ENCODE peak calls at places on chromosomes 7 and 10, in four cellular contexts. G, L, B and Y are unnamed samples.

GRCh38 chr10:48285710-48286109 is 11.2 kb upstream of the FRMPD2 start:
- DNase-seq in G (no peak), L (no peak), B (no peak), Y (no peak)

GRCh38 chr7:5689118-5689517 is 92.3 kb downstream of the RNF216 start:
- DNase-seq in B (no peak), G (peak), L (no peak), Y (no peak)

GRCh38 chr10:132096223-132096622 is 30.5 kb downstream of the JAKMIP3 start:
- DNase-seq in B (peak), L (peak), G (peak), Y (peak)

GRCh38 chr7:1569016-1569415 is 816 bp downstream of the PSMG3 start:
- DNase-seq in B (peak), L (peak), G (peak), Y (no peak)

GRCh38 chr7:28481131-28481926 is 69.0 kb downstream of the CREB5 start:
- DNase-seq in B (no peak), G (peak), L (no peak), Y (no peak)

GRCh38 chr10:81576336-81576735 is 298.7 kb upstream of the NRG3 start:
- DNase-seq in L (no peak), B (no peak), G (no peak), Y (peak)

GRCh38 chr7:84446991-84447480 is 252.4 kb upstream of the SEMA3A start:
- DNase-seq in L (no peak), G (no peak), B (no peak), Y (no peak)

GRCh38 chr10:52314007-52314821 is at the start of gene DKK1:
- DNase-seq in B (peak), L (peak), G (peak), Y (peak)

GRCh38 chr7:97006146-97006950 is 995 bp downstream of the DLX6 start:
- DNase-seq in L (no peak), G (peak), B (no peak), Y (no peak)

GRCh38 chr10:46517541-46517940 is 38.9 kb downstream of the GPRIN2 start:
- DNase-seq in L (no peak), G (no peak), B (no peak), Y (no peak)

GRCh38 chr10:58326967-58327381 is 7.8 kb upstream of the UBE2D1 start:
- DNase-seq in B (no peak), L (no peak), G (peak), Y (no peak)

GRCh38 chr7:30470783-30471182 is 7.8 kb downstream of the NOD1 start:
- DNase-seq in G (peak), L (peak), B (no peak), Y (no peak)

GRCh38 chr10:104334965-104335650 is 3.2 kb downstream of the ITPRIP start:
- DNase-seq in B (peak), L (peak), G (no peak), Y (no peak)

GRCh38 chr10:44369851-44370250 is 15.0 kb downstream of the CXCL12 start:
- DNase-seq in B (peak), G (peak), L (no peak), Y (no peak)

GRCh38 chr7:27112960-27113949 is 10.8 kb upstream of the HOXA2 start:
- DNase-seq in L (peak), G (no peak), B (peak), Y (peak)

GRCh38 chr7:27116019-27116411 is 13.5 kb upstream of the HOXA2 start:
- DNase-seq in B (no peak), L (no peak), G (no peak), Y (no peak)

GRCh38 chr7:27115161-27116018 is 12.9 kb upstream of the HOXA2 start:
- DNase-seq in L (peak), G (no peak), B (peak), Y (no peak)

GRCh38 chr7:27112361-27112760 is 9.9 kb upstream of the HOXA2 start:
- DNase-seq in B (no peak), G (no peak), L (peak), Y (no peak)

DNA sequence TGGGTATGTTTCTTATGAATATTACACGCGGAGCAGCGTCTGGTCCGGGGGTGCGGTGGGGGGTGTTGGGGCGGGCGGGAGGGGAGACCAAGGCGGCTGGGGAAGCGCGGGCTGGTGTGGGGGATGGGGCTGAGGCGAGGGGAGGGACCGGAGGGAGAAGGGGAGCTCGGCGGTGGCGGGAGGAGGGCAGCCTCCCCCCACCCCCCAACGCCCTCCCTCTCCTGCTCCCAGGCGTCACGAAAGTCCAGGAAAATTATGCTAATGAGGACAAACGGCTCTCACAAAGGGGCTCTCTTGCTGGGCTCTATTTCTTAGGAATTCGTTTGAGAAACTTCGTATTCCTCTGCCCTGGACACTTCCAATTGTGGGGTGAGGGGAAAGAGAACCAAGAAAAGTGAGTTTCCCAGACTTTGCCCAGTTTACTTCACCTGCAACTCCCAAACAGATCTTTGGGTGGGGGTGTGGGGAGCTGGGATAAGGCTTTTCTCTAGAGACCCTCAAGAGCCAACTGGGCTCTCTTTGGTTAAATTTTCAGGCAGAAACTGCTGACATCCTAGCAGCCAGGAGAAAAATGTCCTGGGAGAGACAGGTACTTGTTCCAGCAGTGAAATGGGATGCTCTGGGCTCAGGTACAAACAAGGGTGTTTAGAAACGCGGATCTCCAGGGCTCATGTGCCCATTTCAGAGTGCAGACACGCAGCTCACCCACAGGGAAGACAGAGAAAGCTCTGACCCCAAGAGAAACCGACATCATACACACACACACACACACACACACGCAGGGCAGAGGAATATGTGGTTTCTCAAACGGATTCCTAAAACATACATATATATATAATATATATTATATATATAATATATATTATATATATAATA is 11.7 kb upstream of the HOXA2 start:
- DNase-seq in B (peak), L (peak), G (no peak), Y (no peak)
- H3K27ac ChIP-seq in B (peak), L (peak), G (no peak), Y (peak)

GRCh38 chr7:151462306-151462779 is 22.4 kb upstream of the CRYGN start:
- DNase-seq in B (peak), L (no peak), G (no peak), Y (no peak)
- H3K27ac ChIP-seq in B (no peak), L (no peak), G (no peak), Y (no peak)

DNA sequence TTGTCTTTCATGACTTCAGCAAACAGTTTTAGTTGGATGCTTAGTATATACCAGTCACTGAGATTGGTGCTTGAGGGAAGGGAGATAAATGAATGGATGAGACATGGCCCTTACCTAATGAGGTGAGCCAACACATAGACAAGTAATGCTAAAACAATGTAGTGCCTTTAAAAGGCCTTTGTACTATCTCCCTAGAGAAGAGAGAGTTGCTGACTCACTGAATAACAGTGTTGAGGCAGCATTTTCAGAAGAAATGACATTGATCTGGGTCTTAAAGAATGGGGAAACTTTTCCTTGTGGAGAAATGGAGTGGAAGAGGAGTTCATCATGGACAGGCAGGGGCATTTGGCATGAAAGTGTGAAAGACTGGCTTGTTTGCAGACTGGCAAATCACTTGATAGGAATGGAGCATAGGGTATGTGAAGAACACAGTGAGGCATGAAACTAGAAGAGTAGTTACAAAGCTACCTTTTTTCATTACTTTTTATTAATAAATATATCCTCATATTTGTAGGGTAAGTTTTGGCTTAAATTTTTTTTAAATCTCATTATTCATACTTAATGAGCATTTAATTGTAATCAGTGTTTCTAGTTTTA is 91.2 kb downstream of the KAT6B start:
- DNase-seq in L (peak), B (peak), G (peak), Y (peak)
- H3K27ac ChIP-seq in L (peak), B (peak), G (peak), Y (peak)

GRCh38 chr10:5547684-5547933 is 22.8 kb downstream of the CALML3 start:
- DNase-seq in L (no peak), G (no peak), B (no peak), Y (no peak)

GRCh38 chr10:5545426-5545777 is 20.6 kb downstream of the CALML3 start:
- DNase-seq in B (no peak), G (no peak), L (no peak), Y (no peak)

GRCh38 chr10:5546891-5547683 is 22.3 kb downstream of the CALML3 start:
- DNase-seq in B (peak), G (no peak), L (peak), Y (no peak)

GRCh38 chr10:5545011-5545410 is 20.2 kb downstream of the CALML3 start:
- DNase-seq in G (no peak), B (no peak), L (no peak), Y (no peak)

GRCh38 chr10:5545778-5546710 is 21.3 kb downstream of the CALML3 start:
- DNase-seq in G (peak), B (peak), L (peak), Y (no peak)
- H3K27ac ChIP-seq in G (no peak), B (peak), L (peak), Y (peak)